ENCODE peak calls at places on chromosomes 4 and X, in eight cellular contexts. X, V, H, C, M, J, K and Y are unnamed samples.

GRCh38 chr4:104382961-104383360 is 111.7 kb downstream of the CXXC4 start:
- DNase-seq in X (no peak), V (no peak), H (no peak), C (no peak), M (no peak), J (no peak), K (no peak), Y (no peak)

GRCh38 chr4:815464-816146 is 10.3 kb downstream of the CPLX1 start:
- DNase-seq in X (peak), V (no peak), H (no peak), C (no peak), M (no peak), J (no peak), K (no peak), Y (peak)

GRCh38 chrX:98057176-98057575 is 1173.5 kb downstream of the RPA4 start:
- DNase-seq in X (no peak), V (no peak), H (no peak), C (no peak), M (no peak), J (no peak), K (no peak), Y (no peak)

GRCh38 chrX:77427586-77427985 is 19.6 kb upstream of the FGF16 start:
- DNase-seq in X (no peak), V (no peak), H (no peak), C (no peak), M (no peak), J (no peak), K (no peak), Y (no peak)

GRCh38 chr4:116529129-116529528 is 556.2 kb downstream of the TRAM1L1 start:
- DNase-seq in X (no peak), V (no peak), H (no peak), C (no peak), M (no peak), J (no peak), K (no peak), Y (no peak)

GRCh38 chr4:3127129-3127528 is 52.6 kb downstream of the HTT start:
- DNase-seq in X (no peak), V (no peak), H (no peak), C (no peak), M (no peak), J (no peak), K (no peak), Y (no peak)

GRCh38 chr4:8131210-8131609 is 27.4 kb downstream of the ABLIM2 start:
- DNase-seq in X (peak), V (no peak), H (no peak), C (no peak), M (peak), J (no peak), K (no peak), Y (no peak)

GRCh38 chr4:23900636-23901035 is 10.8 kb upstream of the PPARGC1A start:
- DNase-seq in X (no peak), V (no peak), H (no peak), C (no peak), M (no peak), J (no peak), K (no peak), Y (no peak)

GRCh38 chr4:123340381-123340701 is 56.3 kb upstream of the SPRY1 start:
- DNase-seq in X (no peak), V (no peak), H (no peak), C (no peak), M (no peak), J (no peak), K (no peak), Y (no peak)

GRCh38 chrX:115068896-115069295 is 51.5 kb upstream of the IL13RA2 start:
- DNase-seq in X (no peak), V (no peak), H (no peak), C (peak), M (peak), J (no peak), K (no peak), Y (peak)

GRCh38 chr4:9947168-9948062 is 73.9 kb downstream of the SLC2A9 start:
- DNase-seq in X (no peak), V (no peak), H (no peak), C (no peak), M (no peak), J (no peak), K (no peak), Y (no peak)

GRCh38 chrX:19721726-19722370 is 165.6 kb downstream of the SH3KBP1 start:
- DNase-seq in X (no peak), V (no peak), H (no peak), C (no peak), M (no peak), J (no peak), K (no peak), Y (no peak)

GRCh38 chrX:34884693-34885277 is 57.8 kb upstream of the FAM47B start:
- DNase-seq in X (no peak), V (no peak), H (no peak), C (no peak), M (no peak), J (peak), K (no peak), Y (no peak)

GRCh38 chr4:76354517-76355473 is 48.3 kb downstream of the STBD1 start:
- DNase-seq in X (no peak), V (no peak), H (no peak), C (no peak), M (no peak), J (no peak), K (no peak), Y (no peak)

GRCh38 chr4:75834095-75834771 is 68.0 kb downstream of the PPEF2 start:
- DNase-seq in X (no peak), V (no peak), H (no peak), C (no peak), M (no peak), J (no peak), K (no peak), Y (no peak)

GRCh38 chr4:44662623-44663006 is 11.2 kb upstream of the YIPF7 start:
- DNase-seq in X (no peak), V (no peak), H (no peak), C (no peak), M (no peak), J (peak), K (no peak), Y (no peak)

GRCh38 chr4:64465263-64465662 is 56.0 kb upstream of the TECRL start:
- DNase-seq in X (no peak), V (no peak), H (no peak), C (no peak), M (no peak), J (no peak), K (no peak), Y (no peak)

GRCh38 chrX:48802813-48803261 is 970 bp downstream of the HDAC6 start:
- DNase-seq in X (no peak), V (no peak), H (no peak), C (no peak), M (no peak), J (peak), K (no peak), Y (no peak)

GRCh38 chrX:261858-262390 is 19.3 kb upstream of the PLCXD1 start:
- DNase-seq in X (no peak), V (no peak), H (no peak), C (no peak), M (peak), J (no peak), K (no peak), Y (no peak)

GRCh38 chr4:10119773-10120172 is 3.2 kb upstream of the WDR1 start:
- DNase-seq in X (no peak), V (no peak), H (no peak), C (no peak), M (no peak), J (no peak), K (no peak), Y (no peak)